ENCODE peak calls at places on chromosome 1, in six cellular contexts. Q, Y, N, T, L and J are unnamed samples.
A peak's percentile ranks its signal among the peaks of the same experiment; 100 is the strongest.

GRCh38 chr1:208461680-208462079 is 217.5 kb upstream of the PLXNA2 start:
- DNase-seq in Q (no peak), Y (no peak), N (no peak), T (no peak), L (no peak), J (no peak)

GRCh38 chr1:31799196-31799894 is 16.5 kb downstream of the SPOCD1 start:
- DNase-seq in Q (no peak), Y (no peak), N (no peak), T (no peak), L (peak; percentile 45), J (no peak)

GRCh38 chr1:92876351-92876750 is 44.5 kb downstream of the RPL5 start:
- DNase-seq in Q (no peak), Y (no peak), N (no peak), T (no peak), L (no peak), J (no peak)

GRCh38 chr1:2323575-2323974 is 67.8 kb downstream of the MORN1 start:
- DNase-seq in Q (no peak), Y (no peak), N (no peak), T (no peak), L (no peak), J (no peak)

GRCh38 chr1:51119331-51119730 is 17.3 kb downstream of the C1orf185 start:
- DNase-seq in Q (no peak), Y (no peak), N (no peak), T (no peak), L (no peak), J (no peak)

GRCh38 chr1:215257280-215257679 is 174.7 kb downstream of the KCNK2 start:
- DNase-seq in Q (no peak), Y (no peak), N (no peak), T (no peak), L (no peak), J (no peak)

GRCh38 chr1:169745015-169745861 is 11.4 kb upstream of the SELE start:
- DNase-seq in Q (peak; percentile 62), Y (no peak), N (no peak), T (no peak), L (no peak), J (no peak)

GRCh38 chr1:230686747-230687146 is 27.2 kb downstream of the AGT start:
- DNase-seq in Q (no peak), Y (no peak), N (no peak), T (no peak), L (no peak), J (no peak)

GRCh38 chr1:234235373-234235772 is 137.9 kb upstream of the COA6 start:
- DNase-seq in Q (no peak), Y (no peak), N (no peak), T (no peak), L (no peak), J (no peak)

GRCh38 chr1:85612704-85613361 is 32.3 kb downstream of the CCN1 start:
- DNase-seq in Q (peak; percentile 94), Y (no peak), N (no peak), T (no peak), L (no peak), J (no peak)

GRCh38 chr1:48677306-48678287 is 99.1 kb downstream of the BEND5 start:
- DNase-seq in Q (peak; percentile 35), Y (no peak), N (peak; percentile 12), T (peak; percentile 19), L (peak; percentile 86), J (no peak)

GRCh38 chr1:92922378-92923035 is 38.8 kb downstream of the DIPK1A start:
- DNase-seq in Q (no peak), Y (no peak), N (no peak), T (no peak), L (no peak), J (no peak)

GRCh38 chr1:71796044-71796443 is 486.3 kb downstream of the NEGR1 start:
- DNase-seq in Q (no peak), Y (no peak), N (no peak), T (no peak), L (no peak), J (no peak)

GRCh38 chr1:158329807-158330206 is 1.5 kb downstream of the CD1B start:
- DNase-seq in Q (no peak), Y (no peak), N (no peak), T (no peak), L (no peak), J (no peak)

GRCh38 chr1:112358798-112359408 is 37.1 kb upstream of the CTTNBP2NL start:
- DNase-seq in Q (peak; percentile 60), Y (peak; percentile 30), N (peak; percentile 15), T (peak; percentile 83), L (peak; percentile 91), J (peak; percentile 41)
- H3K27ac ChIP-seq in Q (no peak overlapping the region), Y (no peak overlapping the region), N (no peak overlapping the region), T (peak overlapping the region; percentile 85), L (peak overlapping the region; percentile 38), J (peak overlapping the region; percentile 31)

GRCh38 chr1:219521325-219521724 is 91.6 kb downstream of the ZC3H11B start:
- DNase-seq in Q (no peak), Y (no peak), N (no peak), T (no peak), L (no peak), J (no peak)

GRCh38 chr1:219517031-219517430 is 95.9 kb downstream of the ZC3H11B start:
- DNase-seq in Q (no peak), Y (no peak), N (no peak), T (no peak), L (no peak), J (no peak)

GRCh38 chr1:219514728-219515127 is 98.2 kb downstream of the ZC3H11B start:
- DNase-seq in Q (no peak), Y (no peak), N (no peak), T (no peak), L (no peak), J (no peak)

GRCh38 chr1:219518168-219518905 is 94.6 kb downstream of the ZC3H11B start:
- DNase-seq in Q (peak; percentile 88), Y (no peak), N (no peak), T (no peak), L (no peak), J (no peak)

DNA sequence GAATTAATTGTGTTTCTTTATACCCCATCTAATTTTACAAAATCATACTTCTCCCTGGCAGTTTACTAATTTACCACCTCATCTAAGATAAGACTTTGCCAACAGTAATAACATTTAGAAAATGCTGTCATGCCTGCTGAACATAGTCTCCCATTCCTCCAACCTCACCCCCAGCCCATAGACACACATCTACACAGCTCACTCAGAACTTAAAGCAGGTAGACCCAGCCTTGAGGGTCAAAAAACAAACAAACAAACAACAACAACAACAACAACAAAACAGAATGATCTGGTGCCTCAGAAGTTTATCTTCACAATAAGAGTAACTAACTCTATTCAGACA is 94.0 kb downstream of the ZC3H11B start:
- DNase-seq in Q (no peak), Y (no peak), N (no peak), T (no peak), L (no peak), J (no peak)
- H3K27ac ChIP-seq in Q (no peak overlapping the region), Y (no peak overlapping the region), N (no peak overlapping the region), T (no peak overlapping the region), L (no peak overlapping the region), J (no peak overlapping the region)

GRCh38 chr1:39270368-39270767 is 65.9 kb downstream of the MACF1 start:
- DNase-seq in Q (no peak), Y (no peak), N (no peak), T (no peak), L (no peak), J (no peak)
- H3K27ac ChIP-seq in Q (no peak overlapping the region), Y (no peak overlapping the region), N (no peak overlapping the region), T (peak overlapping the region; percentile 90), L (no peak overlapping the region), J (peak overlapping the region; percentile 91)

DNA sequence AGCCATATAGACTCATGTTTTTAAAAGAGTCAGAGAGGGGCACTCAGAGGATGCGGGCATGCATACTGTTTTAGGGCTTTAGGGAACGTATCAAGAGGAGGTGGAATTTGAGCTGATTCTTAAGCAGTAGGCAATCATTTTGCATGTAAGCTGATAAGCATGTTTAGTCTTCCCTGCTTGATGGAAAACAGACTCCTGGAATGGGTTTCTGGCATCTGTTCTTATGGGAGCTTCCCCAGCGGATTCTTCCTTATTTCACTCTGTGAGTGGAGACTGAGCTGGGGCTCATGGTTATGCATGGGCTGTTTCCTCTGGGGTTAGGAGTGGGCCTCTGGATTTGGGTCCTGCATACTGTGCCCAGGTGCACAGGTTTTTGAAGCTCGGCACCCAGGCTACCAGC is 93.4 kb downstream of the DIRAS3 start:
- DNase-seq in Q (no peak), Y (no peak), N (no peak), T (peak; percentile 55), L (no peak), J (no peak)
- H3K27ac ChIP-seq in Q (no peak overlapping the region), Y (no peak overlapping the region), N (no peak overlapping the region), T (peak overlapping the region; percentile 15), L (no peak overlapping the region), J (no peak overlapping the region)

GRCh38 chr1:25793585-25794170 is 6.3 kb upstream of the SELENON start:
- DNase-seq in Q (no peak), Y (no peak), N (no peak), T (no peak), L (no peak), J (no peak)
- H3K27ac ChIP-seq in Q (no peak overlapping the region), Y (peak overlapping the region; percentile 2), N (peak overlapping the region; percentile 37), T (no peak overlapping the region), L (no peak overlapping the region), J (no peak overlapping the region)

GRCh38 chr1:46798820-46799219 is at the start of gene CYP4B1:
- DNase-seq in Q (no peak), Y (no peak), N (no peak), T (peak; percentile 44), L (peak; percentile 84), J (no peak)

GRCh38 chr1:46801323-46802055 is 2.6 kb downstream of the CYP4B1 start:
- DNase-seq in Q (no peak), Y (no peak), N (no peak), T (no peak), L (no peak), J (no peak)

GRCh38 chr1:46802081-46802480 is 3.2 kb downstream of the CYP4B1 start:
- DNase-seq in Q (no peak), Y (no peak), N (no peak), T (no peak), L (no peak), J (no peak)

GRCh38 chr1:46802901-46803574 is 4.2 kb downstream of the CYP4B1 start:
- DNase-seq in Q (no peak), Y (no peak), N (no peak), T (no peak), L (no peak), J (no peak)

DNA sequence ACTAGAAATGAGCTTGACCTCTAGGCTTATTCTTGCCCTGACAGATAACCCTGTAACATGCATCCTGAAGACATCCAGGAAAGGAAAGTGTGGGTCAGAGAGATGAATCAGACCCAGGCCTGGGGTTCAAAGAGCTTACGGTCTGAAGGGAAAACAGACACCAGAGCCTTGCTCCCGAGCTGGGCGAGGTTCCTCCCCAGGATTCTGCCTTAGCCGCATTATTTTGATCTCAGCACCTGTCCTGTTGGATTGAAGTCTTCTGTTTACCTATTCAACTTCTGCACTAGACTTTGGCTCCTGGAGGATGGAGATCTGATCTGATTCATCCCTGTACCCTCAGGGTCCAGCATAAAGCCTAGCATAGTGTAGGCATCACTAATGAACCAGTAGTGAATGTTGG is 1.9 kb downstream of the CYP4B1 start:
- DNase-seq in Q (no peak), Y (no peak), N (no peak), T (no peak), L (no peak), J (no peak)
- H3K27ac ChIP-seq in Q (no peak overlapping the region), Y (no peak overlapping the region), N (no peak overlapping the region), T (no peak overlapping the region), L (no peak overlapping the region), J (no peak overlapping the region)

GRCh38 chr1:151061012-151061401 is 810 bp downstream of the MLLT11 start:
- DNase-seq in Q (no peak), Y (no peak), N (no peak), T (no peak), L (no peak), J (no peak)
- H3K27ac ChIP-seq in Q (peak overlapping the region; percentile 90), Y (no peak overlapping the region), N (peak overlapping the region; percentile 99), T (peak overlapping the region; percentile 93), L (no peak overlapping the region), J (peak overlapping the region; percentile 39)